ENCODE peak calls at places on chromosomes 11 and 22, in five cellular contexts. E is IMR-90, H is neuronal stem cell, X is H1, K is mesenchymal stem cell. C is an unnamed sample. For H3K36me3 and H3K27me3, the result is how much of the 10 kb centered on the place peaks cover.

GRCh38 chr11:109040303-109040702 is 375.4 kb downstream of the DDX10 start:
- DNase-seq in E (no peak), H (no peak), X (peak), K (no peak), C (peak)

GRCh38 chr22:17774206-17774927 is at the start of gene BID:
- DNase-seq in E (peak), K (peak), X (no peak), H (no peak), C (no peak)

GRCh38 chr11:111531687-111532364 is 8.7 kb upstream of the LAYN start:
- DNase-seq in K (peak), E (peak), X (no peak), H (no peak), C (peak)

GRCh38 chr11:16248248-16248647 is 108.1 kb downstream of the SOX6 start:
- DNase-seq in K (no peak), X (no peak), H (no peak), E (no peak), C (no peak)

GRCh38 chr22:27405672-27406388 is 395.7 kb downstream of the MN1 start:
- DNase-seq in X (peak), H (peak), K (peak), E (peak), C (peak)

GRCh38 chr11:90234977-90235376 is 12.1 kb upstream of the CHORDC1 start:
- DNase-seq in K (no peak), H (no peak), X (no peak), E (no peak), C (no peak)

GRCh38 chr11:106827687-106828086 is 190.6 kb downstream of the GUCY1A2 start:
- DNase-seq in H (no peak), K (no peak), E (no peak), X (no peak), C (no peak)

GRCh38 chr11:119810478-119811232 is 81.7 kb upstream of the NECTIN1 start:
- DNase-seq in X (no peak), E (no peak), H (no peak), K (no peak), C (no peak)

GRCh38 chr22:48779661-48780596 is 1047.7 kb downstream of the BRD1 start:
- DNase-seq in E (no peak), H (no peak), K (no peak), X (no peak), C (no peak)

GRCh38 chr11:96314326-96315050 is 28.5 kb downstream of the MAML2 start:
- DNase-seq in K (peak), X (no peak), H (no peak), E (peak), C (no peak)

GRCh38 chr11:125180413-125181305 is 16.1 kb downstream of the PKNOX2 start:
- DNase-seq in E (peak), X (no peak), K (peak), H (no peak), C (no peak)

GRCh38 chr22:26546282-26546681 is 34.0 kb upstream of the TFIP11 start:
- DNase-seq in K (no peak), X (no peak), E (no peak), H (no peak), C (no peak)

GRCh38 chr22:40422558-40423245 is 52.3 kb downstream of the SGSM3 start:
- DNase-seq in E (no peak), X (no peak), K (no peak), H (no peak), C (no peak)

GRCh38 chr11:64916040-64916847 is 765 bp downstream of the ATG2A start:
- DNase-seq in X (no peak), E (peak), H (no peak), K (peak), C (peak)

GRCh38 chr11:12862761-12863469 is 146.2 kb upstream of the RASSF10 start:
- DNase-seq in K (peak), E (peak), H (peak), X (peak), C (no peak)

DNA sequence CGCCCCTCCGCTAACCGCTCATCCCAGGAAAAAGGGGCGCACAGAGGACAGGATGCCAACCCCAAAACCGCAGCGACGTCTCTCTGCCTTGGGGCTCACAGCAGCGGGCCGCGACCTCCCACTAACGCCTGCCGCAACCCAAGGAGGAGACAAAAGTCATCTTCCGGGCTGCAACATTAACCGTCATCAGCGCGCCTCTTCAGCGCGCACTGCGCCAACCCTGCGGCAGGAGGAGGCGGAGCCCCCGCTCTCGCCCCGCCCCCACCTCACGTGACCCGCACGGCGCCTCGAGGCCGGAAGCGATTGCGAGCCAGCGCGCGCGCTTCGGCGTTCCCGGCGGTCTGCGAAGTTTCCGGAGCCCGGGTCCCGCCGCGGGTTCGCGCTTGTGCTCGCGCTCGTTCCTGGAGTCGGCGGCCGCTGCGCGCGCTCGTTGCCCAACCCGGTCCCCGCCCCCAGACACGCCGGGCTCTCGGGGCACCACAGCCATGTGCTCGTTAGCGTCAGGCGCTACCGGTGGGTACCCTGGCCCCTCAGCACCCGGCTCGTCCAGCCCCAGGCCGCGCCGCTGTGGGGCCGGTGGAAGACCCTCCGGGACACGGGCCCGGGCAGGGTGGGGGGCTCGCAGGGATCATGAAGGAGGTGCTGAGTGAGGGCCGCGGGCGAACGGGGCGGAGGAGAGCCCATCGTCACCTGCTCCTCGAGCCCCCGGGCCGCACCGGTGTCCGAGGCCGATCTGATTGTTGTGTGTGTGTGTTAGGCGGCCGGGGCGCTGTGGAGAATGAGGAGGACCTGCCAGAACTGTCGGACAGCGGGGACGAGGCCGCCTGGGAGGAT is at the start of gene PRMT3:
- DNase-seq in H (peak), K (peak), E (peak), X (peak), C (peak)
- H4K91ac ChIP-seq in H (no peak), K (peak), E (peak), X (peak), C (peak)

GRCh38 chr11:110162216-110162615 is 69.0 kb downstream of the ZC3H12C start:
- DNase-seq in H (no peak), X (no peak), K (peak), E (peak), C (peak)
- H3K36me3 ChIP-seq in H (half or more), X (under half), K (half or more), E (under half), C (under half)

DNA sequence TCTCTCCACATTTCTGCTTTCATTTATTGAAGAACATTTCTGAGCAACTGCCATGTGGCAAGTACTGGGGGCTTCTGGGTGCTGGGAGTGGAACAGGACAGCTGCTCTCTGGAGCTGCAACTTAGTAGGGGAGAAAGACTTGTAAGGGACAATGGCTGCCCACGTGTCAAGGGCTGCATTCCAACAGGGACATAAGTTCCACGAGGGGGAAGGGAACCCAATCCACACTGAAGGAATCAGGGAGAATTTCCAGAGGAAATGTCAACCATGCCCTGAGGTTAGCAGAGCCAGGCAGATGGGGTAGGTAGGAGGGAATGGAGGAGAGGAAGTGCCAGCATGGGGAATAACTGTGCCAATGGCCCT is 1.7 kb downstream of the MAPK8IP2 start:
- DNase-seq in H (no peak), E (no peak), X (no peak), K (no peak), C (no peak)
- H3K27me3 ChIP-seq in H (under half), E (half or more), X (half or more), K (half or more), C (under half)

GRCh38 chr22:44263547-44263946 is 49.2 kb downstream of the SHISAL1 start:
- DNase-seq in K (no peak), X (no peak), E (no peak), H (no peak), C (no peak)
- H4K91ac ChIP-seq in K (no peak), X (peak), E (no peak), H (no peak), C (no peak)

GRCh38 chr11:2390871-2391662 is 9.5 kb upstream of the TSSC4 start:
- DNase-seq in H (no peak), K (peak), E (peak), X (peak), C (no peak)
- H3K36me3 ChIP-seq in H (half or more), K (half or more), E (under half), X (under half), C (half or more)

DNA sequence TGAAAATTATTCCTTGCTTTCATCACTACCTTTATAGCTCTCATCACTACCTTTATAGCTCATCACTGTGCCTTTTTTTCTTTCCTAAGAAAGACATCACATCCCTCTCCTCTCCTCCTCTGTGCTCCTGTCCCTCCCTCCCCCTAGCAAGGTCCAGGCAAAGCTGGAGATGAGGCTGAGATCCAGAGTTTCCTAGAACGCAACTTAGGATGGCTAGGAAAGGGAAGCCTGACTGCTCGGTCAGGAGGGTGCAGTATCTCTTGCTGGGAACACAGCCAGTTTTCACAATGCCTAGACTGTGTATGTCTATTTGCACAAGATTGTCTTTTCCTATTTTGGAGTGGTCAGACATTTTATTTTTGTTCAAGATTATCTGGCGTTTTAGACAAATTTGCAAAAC is 24.7 kb downstream of the TUB start:
- DNase-seq in X (no peak), K (no peak), H (no peak), E (peak), C (no peak)
- H3K27me3 ChIP-seq in X (under half), K (under half), H (under half), E (under half), C (under half)

DNA sequence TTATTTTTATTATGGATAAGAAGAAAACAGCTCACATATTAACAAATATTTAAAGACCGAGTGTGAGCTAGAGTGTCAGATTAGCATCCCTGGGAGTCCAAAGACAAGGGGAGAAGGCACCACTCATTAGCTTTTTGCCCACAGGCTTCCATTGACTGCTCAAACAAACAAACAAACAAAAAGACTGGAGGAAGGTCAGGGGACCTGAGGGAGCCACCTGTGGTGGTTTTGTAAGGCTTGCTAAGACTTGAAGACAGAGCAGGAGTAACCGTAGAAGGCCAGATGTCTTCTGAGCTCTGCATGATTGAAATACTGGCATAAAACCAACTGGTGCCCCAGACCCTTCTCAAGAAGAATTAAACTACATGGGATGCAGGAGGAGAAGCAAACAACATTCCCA is 395.2 kb upstream of the CNTN5 start:
- DNase-seq in E (no peak), X (no peak), H (peak), K (no peak), C (no peak)
- H4K91ac ChIP-seq in E (no peak), X (no peak), H (no peak), K (no peak), C (no peak)